ENCODE peak calls at places on chromosomes 16 and 17, in eight cellular contexts. Y is nephron progenitor cell; A is testis; Q is stimulated activated CD4-positive, alpha-beta T cell treated with anti-CD3 and anti-CD28 coated beads, Interleukin-12 subunit alpha, Interleukin-12 subunit beta, amount 100 ng/mL, for 4 hours; N is activated CD8-positive, alpha-beta T cell treated with anti-CD3 and anti-CD28 coated beads, Interleukin-2, amount 10 ng/mL, durations not matched to agents 7 days and 5 days; D is stimulated activated CD8-positive, alpha-beta memory T cell treated with anti-CD3 and anti-CD28 coated beads, Interleukin-15, amount 100 ng/mL, for 24 hours; U is omental fat pad; R is AG09319. G is an unnamed sample.

GRCh38 chr17:58006563-58006923 is 503 bp downstream of the SRSF1 start:
- DNase-seq in A (peak), Q (peak), Y (peak), N (peak), R (no peak), D (peak), U (peak), G (peak)

GRCh38 chr17:11644265-11645212 is 46.3 kb downstream of the DNAH9 start:
- DNase-seq in R (no peak), D (no peak), Y (peak), N (peak), Q (peak), A (peak), U (no peak), G (peak)

GRCh38 chr16:8863594-8864424 is 5.0 kb downstream of the CARHSP1 start:
- DNase-seq in A (peak), U (no peak), R (no peak), Y (peak), Q (no peak), D (no peak), N (no peak), G (no peak)

GRCh38 chr16:54055864-54056263 is 230.7 kb downstream of the IRX3 start:
- DNase-seq in A (no peak), Y (no peak), N (no peak), D (no peak), R (no peak), U (no peak), Q (no peak), G (no peak)

GRCh38 chr17:70314506-70314905 is 145.2 kb downstream of the KCNJ2 start:
- DNase-seq in Q (no peak), A (no peak), N (no peak), Y (no peak), R (no peak), D (no peak), U (no peak), G (no peak)

GRCh38 chr17:68603663-68604062 is 2.5 kb upstream of the FAM20A start:
- DNase-seq in U (no peak), Q (no peak), A (no peak), D (no peak), Y (no peak), N (no peak), R (no peak), G (no peak)

GRCh38 chr16:74667215-74667765 is 613 bp upstream of the RFWD3 start:
- DNase-seq in R (no peak), A (peak), D (peak), U (no peak), Q (peak), N (peak), Y (peak), G (no peak)

GRCh38 chr16:80611930-80612327 is 71.1 kb downstream of the DYNLRB2 start:
- DNase-seq in N (no peak), U (no peak), R (no peak), Y (no peak), A (no peak), D (no peak), Q (no peak), G (no peak)

GRCh38 chr17:65557349-65558310 is 3.8 kb downstream of the AXIN2 start:
- DNase-seq in N (peak), R (no peak), Q (no peak), Y (no peak), U (no peak), D (no peak), A (no peak), G (no peak)

GRCh38 chr17:323181-323580 is 29.4 kb downstream of the RPH3AL start:
- DNase-seq in Y (no peak), R (no peak), U (no peak), N (no peak), A (no peak), D (no peak), Q (no peak), G (no peak)

GRCh38 chr16:82055728-82056549 is 20.9 kb downstream of the HSD17B2 start:
- DNase-seq in D (no peak), A (no peak), R (no peak), Q (no peak), U (no peak), Y (no peak), N (no peak), G (no peak)

GRCh38 chr17:74177018-74177450 is 26.4 kb upstream of the RPL38 start:
- DNase-seq in U (no peak), R (no peak), D (no peak), N (no peak), A (no peak), Y (no peak), Q (no peak), G (no peak)

GRCh38 chr16:50816901-50817555 is 75.1 kb downstream of the CYLD start:
- DNase-seq in R (no peak), D (no peak), A (no peak), Y (no peak), U (no peak), N (no peak), Q (no peak), G (no peak)

GRCh38 chr16:17307501-17307900 is 163.3 kb downstream of the XYLT1 start:
- DNase-seq in U (no peak), R (no peak), Y (no peak), D (no peak), A (no peak), Q (no peak), N (no peak), G (no peak)

GRCh38 chr16:588639-588888 is 1.3 kb upstream of the RAB40C start:
- DNase-seq in Q (peak), Y (peak), N (peak), A (peak), R (no peak), U (no peak), D (no peak), G (peak)

GRCh38 chr16:50238314-50238713 is 28.0 kb upstream of the ADCY7 start:
- DNase-seq in A (no peak), Y (no peak), Q (no peak), N (no peak), D (no peak), U (no peak), R (no peak), G (no peak)

G was measured in fibroblast of the conjunctiva.